ENCODE peak calls at places on chromosomes 6 and 20, in six cellular contexts. H is psoas muscle, Q is GM12878, J is Calu3, U is heart left ventricle, X is breast epithelium. I is an unnamed sample.
A peak's percentile ranks its signal among the peaks of the same experiment; 100 is the strongest.

GRCh38 chr6:82589509-82590206 is 226.0 kb downstream of the TPBG start:
- DNase-seq in U (no peak), H (no peak), X (no peak), Q (peak; percentile 60), J (peak; percentile 24), I (no peak)

GRCh38 chr6:88870728-88871330 is 92.6 kb downstream of the RNGTT start:
- DNase-seq in X (no peak), U (peak; percentile 32), H (no peak), Q (peak; percentile 39), J (peak; percentile 56), I (peak; percentile 15)

GRCh38 chr6:13012977-13013680 is 296.6 kb downstream of the PHACTR1 start:
- DNase-seq in H (no peak), U (peak; percentile 39), X (no peak), Q (no peak), J (peak; percentile 1), I (no peak)

GRCh38 chr6:72748759-72749158 is 126.9 kb downstream of the KCNQ5 start:
- DNase-seq in H (no peak), J (no peak), X (no peak), Q (no peak), U (no peak), I (no peak)

GRCh38 chr20:57429579-57430202 is 38.5 kb downstream of the RBM38 start:
- DNase-seq in H (no peak), Q (no peak), X (no peak), J (no peak), U (no peak), I (no peak)

GRCh38 chr20:46023999-46024398 is 5.0 kb upstream of the SLC12A5 start:
- DNase-seq in X (no peak), H (no peak), J (no peak), Q (no peak), U (no peak), I (no peak)

GRCh38 chr6:159878341-159878740 is 12.4 kb upstream of the MAS1 start:
- DNase-seq in X (no peak), U (no peak), H (no peak), J (no peak), Q (no peak), I (no peak)

GRCh38 chr20:62952373-62953166 is at the start of gene SLC17A9:
- DNase-seq in U (peak; percentile 54), H (peak; percentile 84), Q (peak; percentile 37), X (no peak), J (peak; percentile 89), I (peak; percentile 61)

GRCh38 chr6:15132854-15133670 is 112.8 kb upstream of the JARID2 start:
- DNase-seq in U (no peak), X (no peak), H (no peak), Q (no peak), J (no peak), I (no peak)

GRCh38 chr6:135271626-135272025 is 90.5 kb downstream of the MYB start:
- DNase-seq in U (no peak), J (no peak), H (no peak), X (no peak), Q (no peak), I (no peak)
- TF ChIP-seq CTCF in U (no peak), J (no peak), H (no peak), X (no peak), Q (no peak), I (no peak)

DNA sequence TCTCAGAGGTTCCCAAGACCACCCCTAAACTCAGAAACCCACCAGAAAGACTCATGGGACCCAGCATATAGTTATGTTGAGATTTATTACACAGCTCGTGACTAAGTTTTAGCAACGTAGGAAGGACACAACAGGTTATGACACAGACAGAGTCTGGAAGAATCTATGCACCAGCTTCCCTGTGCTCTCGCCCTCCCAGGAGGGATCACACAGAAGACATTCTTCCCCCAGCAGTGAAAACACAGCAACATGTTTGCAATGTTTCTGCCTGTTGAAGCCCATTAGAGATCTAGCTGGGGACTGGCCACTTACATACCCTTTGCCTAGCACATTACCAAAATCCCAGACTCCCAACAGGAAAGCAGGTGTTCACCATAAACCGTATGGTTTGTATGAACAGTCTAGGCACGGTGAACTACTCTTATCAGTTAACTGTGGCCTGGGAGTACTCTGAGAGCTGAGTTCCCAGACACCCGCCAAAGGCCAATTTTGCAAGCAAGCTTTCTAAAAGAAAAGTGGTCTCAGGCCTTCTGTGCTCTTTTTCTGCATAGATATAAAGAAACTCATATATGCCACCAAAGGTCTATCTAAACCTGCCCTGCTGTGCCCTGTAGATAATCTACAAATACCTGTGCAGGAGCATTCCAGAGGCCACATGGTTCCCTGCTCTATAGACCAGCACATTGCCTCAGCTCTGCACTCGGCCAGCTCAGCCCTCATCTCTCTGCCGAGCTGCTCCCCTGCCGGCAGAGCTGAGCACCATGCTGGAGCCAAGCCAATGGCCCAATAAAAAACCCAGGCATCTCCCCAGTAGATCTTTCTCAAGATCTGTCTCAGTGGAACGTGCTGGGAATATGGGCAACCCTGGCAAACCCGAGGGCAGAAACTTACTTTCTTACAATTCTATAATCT is 69.6 kb upstream of the SMIM28 start:
- DNase-seq in J (no peak), Q (no peak), U (peak; percentile 19), H (no peak), X (no peak), I (no peak)
- TF ChIP-seq CTCF in J (no peak), Q (no peak), U (no peak), H (no peak), X (no peak), I (no peak)

DNA sequence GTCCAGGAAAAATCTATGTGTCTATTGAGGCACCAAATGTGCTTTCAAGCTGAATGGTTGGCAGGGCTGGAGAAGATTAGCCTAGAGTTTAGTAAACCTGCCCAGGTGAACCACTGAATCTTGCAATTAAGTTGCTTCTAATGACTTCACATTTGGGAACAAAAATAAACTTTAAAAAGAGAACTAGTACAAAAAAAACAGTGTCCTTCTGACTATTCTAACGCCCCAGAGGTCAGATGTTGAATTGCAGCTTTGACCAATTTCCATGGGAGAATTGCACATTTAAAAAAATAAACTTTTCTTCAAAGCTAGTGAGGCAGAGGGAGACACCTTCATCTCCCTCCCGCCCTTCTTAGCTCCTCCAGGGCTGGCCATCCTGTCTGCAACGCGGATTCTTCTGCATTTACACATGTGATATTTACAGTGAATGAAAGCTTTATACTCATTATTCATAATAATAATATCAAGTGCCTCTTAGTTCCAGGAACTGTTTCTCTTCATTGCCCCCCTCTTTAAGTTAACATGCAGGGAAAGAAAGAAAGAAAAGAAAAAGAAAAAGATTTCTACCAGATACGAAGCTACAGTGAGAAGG is 270.2 kb downstream of the SMOC2 start:
- DNase-seq in J (no peak), H (no peak), X (no peak), U (no peak), Q (no peak), I (no peak)
- TF ChIP-seq CTCF in J (peak; percentile 38), H (peak; percentile 31), X (peak; percentile 16), U (peak; percentile 17), Q (no peak), I (peak; percentile 21)

DNA sequence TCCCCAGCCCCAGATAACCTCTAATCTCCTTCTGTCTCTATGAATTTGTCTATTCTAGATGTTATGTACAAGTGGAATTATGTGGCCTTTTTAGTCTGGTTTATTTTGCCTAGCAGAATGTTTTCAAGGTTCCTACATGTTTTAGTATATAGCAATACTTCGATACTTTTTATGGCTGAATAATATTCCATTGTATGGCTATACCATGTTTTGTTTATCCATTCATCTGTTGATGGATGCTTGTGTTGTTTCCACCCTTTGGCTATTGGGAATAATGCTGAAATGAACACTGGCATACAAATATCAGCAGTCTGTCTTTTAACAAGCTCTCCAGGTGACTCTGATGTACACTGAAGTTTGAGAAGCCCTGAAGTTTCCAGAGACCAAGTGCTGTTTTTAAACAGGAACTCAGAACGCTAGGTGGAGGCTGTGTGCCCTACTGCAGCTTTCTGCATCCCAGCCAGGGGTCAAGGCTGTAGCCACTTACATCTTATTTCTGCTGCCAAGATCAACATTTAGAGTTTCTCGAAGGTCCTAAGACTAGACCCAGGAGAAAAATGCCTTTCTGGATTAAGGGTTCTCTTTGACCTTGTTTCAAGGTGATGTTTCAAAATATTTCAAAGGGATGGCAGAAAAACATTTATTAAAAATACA is 123.0 kb downstream of the SOBP start:
- DNase-seq in H (no peak), U (no peak), Q (no peak), J (no peak), X (no peak), I (no peak)
- TF ChIP-seq CTCF in H (no peak), U (no peak), Q (no peak), J (no peak), X (no peak), I (no peak)

I was measured in GM12864.